ENCODE peak calls at places on chromosomes 6 and 20, in six cellular contexts. One of them, this sample, is unnamed.

GRCh38 chr20:1802385-1803215 is 92.6 kb upstream of the SIRPA start:
- DNase-seq in HFF-Myc: no peak
- DNase-seq in BJ: no peak
- DNase-seq in NCI-H2029: no peak
- DNase-seq in PC-9: peak
- DNase-seq in CD14-positive monocyte: peak
- DNase-seq in this sample: peak

GRCh38 chr6:143766185-143766553 is 77.0 kb upstream of the LTV1 start:
- DNase-seq in PC-9: no peak
- DNase-seq in CD14-positive monocyte: no peak
- DNase-seq in BJ: no peak
- DNase-seq in NCI-H2029: no peak
- DNase-seq in HFF-Myc: no peak
- DNase-seq in this sample: no peak

GRCh38 chr6:22072939-22073338 is 223.9 kb downstream of the PRL start:
- DNase-seq in CD14-positive monocyte: no peak
- DNase-seq in PC-9: no peak
- DNase-seq in BJ: no peak
- DNase-seq in HFF-Myc: no peak
- DNase-seq in NCI-H2029: peak
- DNase-seq in this sample: no peak

GRCh38 chr6:130366011-130366963 is at the start of gene TMEM200A:
- DNase-seq in NCI-H2029: no peak
- DNase-seq in BJ: no peak
- DNase-seq in PC-9: no peak
- DNase-seq in HFF-Myc: no peak
- DNase-seq in CD14-positive monocyte: no peak
- DNase-seq in this sample: no peak

GRCh38 chr6:139144490-139145085 is 9.7 kb downstream of the HECA start:
- DNase-seq in PC-9: no peak
- DNase-seq in BJ: no peak
- DNase-seq in HFF-Myc: no peak
- DNase-seq in CD14-positive monocyte: no peak
- DNase-seq in NCI-H2029: no peak
- DNase-seq in this sample: no peak

GRCh38 chr6:87016772-87017171 is 78.1 kb downstream of the CGA start:
- DNase-seq in HFF-Myc: no peak
- DNase-seq in CD14-positive monocyte: no peak
- DNase-seq in PC-9: no peak
- DNase-seq in NCI-H2029: no peak
- DNase-seq in BJ: no peak
- DNase-seq in this sample: no peak

GRCh38 chr20:49320460-49320859 is 42.6 kb upstream of the ZNFX1 start:
- DNase-seq in NCI-H2029: no peak
- DNase-seq in BJ: no peak
- DNase-seq in PC-9: peak
- DNase-seq in CD14-positive monocyte: no peak
- DNase-seq in HFF-Myc: no peak
- DNase-seq in this sample: peak

GRCh38 chr6:137853569-137854213 is 13.4 kb upstream of the TNFAIP3 start:
- DNase-seq in BJ: peak
- DNase-seq in HFF-Myc: no peak
- DNase-seq in CD14-positive monocyte: no peak
- DNase-seq in PC-9: no peak
- DNase-seq in NCI-H2029: no peak
- DNase-seq in this sample: no peak

GRCh38 chr6:19210849-19211590 is 626.1 kb upstream of the ID4 start:
- DNase-seq in CD14-positive monocyte: no peak
- DNase-seq in HFF-Myc: no peak
- DNase-seq in NCI-H2029: no peak
- DNase-seq in BJ: no peak
- DNase-seq in PC-9: no peak
- DNase-seq in this sample: no peak

GRCh38 chr6:30928677-30929076 is 3.3 kb downstream of the SFTA2 start:
- DNase-seq in BJ: no peak
- DNase-seq in NCI-H2029: no peak
- DNase-seq in CD14-positive monocyte: no peak
- DNase-seq in HFF-Myc: no peak
- DNase-seq in PC-9: no peak
- DNase-seq in this sample: no peak

GRCh38 chr6:47066418-47066817 is 24.3 kb upstream of the ADGRF1 start:
- DNase-seq in NCI-H2029: no peak
- DNase-seq in CD14-positive monocyte: no peak
- DNase-seq in BJ: no peak
- DNase-seq in HFF-Myc: no peak
- DNase-seq in PC-9: no peak
- DNase-seq in this sample: no peak

GRCh38 chr6:127897437-127897836 is 3.4 kb downstream of the THEMIS start:
- DNase-seq in HFF-Myc: no peak
- DNase-seq in NCI-H2029: no peak
- DNase-seq in PC-9: no peak
- DNase-seq in CD14-positive monocyte: no peak
- DNase-seq in BJ: no peak
- DNase-seq in this sample: no peak

GRCh38 chr20:25005661-25006060 is 13.1 kb upstream of the APMAP start:
- DNase-seq in HFF-Myc: no peak
- DNase-seq in NCI-H2029: no peak
- DNase-seq in CD14-positive monocyte: no peak
- DNase-seq in PC-9: no peak
- DNase-seq in BJ: no peak
- DNase-seq in this sample: no peak

GRCh38 chr20:17226410-17227198 is at the start of gene PCSK2:
- DNase-seq in PC-9: no peak
- DNase-seq in HFF-Myc: no peak
- DNase-seq in CD14-positive monocyte: no peak
- DNase-seq in NCI-H2029: peak
- DNase-seq in BJ: no peak
- DNase-seq in this sample: no peak

GRCh38 chr6:110738899-110739365 is 76.3 kb downstream of the CDK19 start:
- DNase-seq in NCI-H2029: no peak
- DNase-seq in CD14-positive monocyte: peak
- DNase-seq in HFF-Myc: no peak
- DNase-seq in BJ: no peak
- DNase-seq in PC-9: no peak
- DNase-seq in this sample: peak

GRCh38 chr6:155024628-155025027 is 29.5 kb downstream of the TIAM2 start:
- DNase-seq in BJ: no peak
- DNase-seq in NCI-H2029: no peak
- DNase-seq in CD14-positive monocyte: no peak
- DNase-seq in PC-9: no peak
- DNase-seq in HFF-Myc: no peak
- DNase-seq in this sample: no peak

GRCh38 chr20:10954137-10954840 is 280.5 kb upstream of the JAG1 start:
- DNase-seq in NCI-H2029: no peak
- DNase-seq in BJ: no peak
- DNase-seq in HFF-Myc: no peak
- DNase-seq in PC-9: peak
- DNase-seq in CD14-positive monocyte: no peak
- DNase-seq in this sample: no peak

GRCh38 chr6:88359530-88360202 is 193.5 kb upstream of the CNR1 start:
- DNase-seq in NCI-H2029: no peak
- DNase-seq in PC-9: no peak
- DNase-seq in BJ: no peak
- DNase-seq in CD14-positive monocyte: no peak
- DNase-seq in HFF-Myc: no peak
- DNase-seq in this sample: no peak

GRCh38 chr20:43824699-43825402 is 89.8 kb upstream of the TOX2 start:
- DNase-seq in HFF-Myc: no peak
- DNase-seq in CD14-positive monocyte: no peak
- DNase-seq in BJ: no peak
- DNase-seq in NCI-H2029: peak
- DNase-seq in PC-9: peak
- DNase-seq in this sample: no peak

GRCh38 chr6:154257074-154257473 is 99.5 kb downstream of the IPCEF1 start:
- DNase-seq in HFF-Myc: no peak
- DNase-seq in CD14-positive monocyte: peak
- DNase-seq in PC-9: no peak
- DNase-seq in BJ: no peak
- DNase-seq in NCI-H2029: no peak
- DNase-seq in this sample: peak

GRCh38 chr6:149041953-149042352 is 275.6 kb upstream of the TAB2 start:
- DNase-seq in PC-9: no peak
- DNase-seq in NCI-H2029: no peak
- DNase-seq in BJ: no peak
- DNase-seq in HFF-Myc: no peak
- DNase-seq in CD14-positive monocyte: no peak
- DNase-seq in this sample: no peak

GRCh38 chr6:103122766-103123601 is 1729.5 kb downstream of the GRIK2 start:
- DNase-seq in BJ: no peak
- DNase-seq in NCI-H2029: peak
- DNase-seq in PC-9: peak
- DNase-seq in HFF-Myc: no peak
- DNase-seq in CD14-positive monocyte: no peak
- DNase-seq in this sample: peak

GRCh38 chr6:154301086-154301625 is 55.4 kb downstream of the IPCEF1 start:
- DNase-seq in CD14-positive monocyte: no peak
- DNase-seq in HFF-Myc: no peak
- DNase-seq in PC-9: no peak
- DNase-seq in BJ: no peak
- DNase-seq in NCI-H2029: no peak
- DNase-seq in this sample: no peak

GRCh38 chr6:165119231-165120020 is 190.0 kb downstream of the C6orf118 start:
- DNase-seq in PC-9: no peak
- DNase-seq in NCI-H2029: no peak
- DNase-seq in HFF-Myc: no peak
- DNase-seq in BJ: no peak
- DNase-seq in CD14-positive monocyte: no peak
- DNase-seq in this sample: no peak

GRCh38 chr6:47057830-47058540 is 15.9 kb upstream of the ADGRF1 start:
- DNase-seq in BJ: peak
- DNase-seq in HFF-Myc: no peak
- DNase-seq in PC-9: no peak
- DNase-seq in CD14-positive monocyte: no peak
- DNase-seq in NCI-H2029: peak
- DNase-seq in this sample: no peak

GRCh38 chr6:41688256-41688965 is 47.0 kb downstream of the TFEB start:
- DNase-seq in BJ: no peak
- DNase-seq in CD14-positive monocyte: no peak
- DNase-seq in NCI-H2029: no peak
- DNase-seq in PC-9: no peak
- DNase-seq in HFF-Myc: no peak
- DNase-seq in this sample: no peak

GRCh38 chr20:51440589-51440988 is 101.9 kb downstream of the NFATC2 start:
- DNase-seq in PC-9: no peak
- DNase-seq in HFF-Myc: no peak
- DNase-seq in CD14-positive monocyte: no peak
- DNase-seq in BJ: no peak
- DNase-seq in NCI-H2029: no peak
- DNase-seq in this sample: no peak

GRCh38 chr6:12312736-12313135 is 22.6 kb downstream of the EDN1 start:
- DNase-seq in BJ: peak
- DNase-seq in NCI-H2029: no peak
- DNase-seq in PC-9: no peak
- DNase-seq in HFF-Myc: no peak
- DNase-seq in CD14-positive monocyte: no peak
- DNase-seq in this sample: no peak

GRCh38 chr20:63896136-63896890 is 1.4 kb downstream of the DNAJC5 start:
- DNase-seq in BJ: no peak
- DNase-seq in PC-9: no peak
- DNase-seq in CD14-positive monocyte: peak
- DNase-seq in HFF-Myc: no peak
- DNase-seq in NCI-H2029: peak
- DNase-seq in this sample: peak

GRCh38 chr6:93727447-93727846 is 308.1 kb upstream of the EPHA7 start:
- DNase-seq in BJ: no peak
- DNase-seq in HFF-Myc: no peak
- DNase-seq in NCI-H2029: no peak
- DNase-seq in PC-9: no peak
- DNase-seq in CD14-positive monocyte: no peak
- DNase-seq in this sample: no peak

GRCh38 chr6:134909701-134910595 is 40.0 kb downstream of the ALDH8A1 start:
- DNase-seq in PC-9: no peak
- DNase-seq in CD14-positive monocyte: no peak
- DNase-seq in HFF-Myc: no peak
- DNase-seq in NCI-H2029: no peak
- DNase-seq in BJ: no peak
- DNase-seq in this sample: no peak

GRCh38 chr6:113015249-113015648 is 668.1 kb downstream of the RFPL4B start:
- DNase-seq in PC-9: no peak
- DNase-seq in NCI-H2029: no peak
- DNase-seq in BJ: peak
- DNase-seq in HFF-Myc: no peak
- DNase-seq in CD14-positive monocyte: no peak
- DNase-seq in this sample: no peak

GRCh38 chr6:134686071-134686470 is 263.8 kb downstream of the ALDH8A1 start:
- DNase-seq in PC-9: no peak
- DNase-seq in HFF-Myc: peak
- DNase-seq in CD14-positive monocyte: no peak
- DNase-seq in NCI-H2029: no peak
- DNase-seq in BJ: no peak
- DNase-seq in this sample: no peak

This sample was measured in Kasumi-1.